ENCODE peak calls at places on chromosomes 6 and 20, in seven cellular contexts. U is activated CD4-positive, alpha-beta T cell treated with anti-CD3 and anti-CD28 coated beads, Interleukin-2, amount 50 U/mL, for 1 hour; H is NCI-H510A treated with DMSO at 0.1 percent for 48 hours; F is ACHN; G is cardiac fibroblast; N is NCI-H1694 treated with DMSO at 0.1 percent for 48 hours; W is pancreas. O is an unnamed sample.
A peak's percentile ranks its signal among the peaks of the same experiment; 100 is the strongest.

GRCh38 chr6:156021746-156022396 is 566.2 kb upstream of the NOX3 start:
- DNase-seq in U (no peak), G (peak; percentile 26), H (no peak), W (no peak), N (no peak), F (no peak), O (no peak)

GRCh38 chr6:85493389-85493788 is 43.5 kb downstream of the NT5E start:
- DNase-seq in H (no peak), F (no peak), G (no peak), U (no peak), N (no peak), W (no peak), O (no peak)

GRCh38 chr6:88008411-88008810 is 39.2 kb upstream of the SPACA1 start:
- DNase-seq in F (peak; percentile 54), U (no peak), G (peak; percentile 13), H (no peak), W (no peak), N (no peak), O (no peak)

GRCh38 chr20:41248371-41249024 is 69.0 kb downstream of the ZHX3 start:
- DNase-seq in H (no peak), N (no peak), U (no peak), W (no peak), F (peak; percentile 19), G (peak; percentile 95), O (no peak)

GRCh38 chr20:46583411-46584214 is 33.2 kb upstream of the OCSTAMP start:
- DNase-seq in G (no peak), U (no peak), F (no peak), H (no peak), N (no peak), W (no peak), O (no peak)

GRCh38 chr20:39081255-39081654 is 119.1 kb downstream of the DHX35 start:
- DNase-seq in H (peak; percentile 75), N (peak; percentile 35), W (peak; percentile 80), U (peak; percentile 81), F (peak; percentile 72), G (peak; percentile 83), O (peak; percentile 81)

GRCh38 chr20:6651016-6651415 is 116.5 kb upstream of the BMP2 start:
- DNase-seq in H (no peak), F (peak; percentile 17), W (no peak), N (no peak), U (no peak), G (peak; percentile 84), O (no peak)

GRCh38 chr6:126955621-126956020 is 162.8 kb upstream of the RSPO3 start:
- DNase-seq in N (no peak), F (no peak), U (no peak), W (no peak), H (peak; percentile 23), G (no peak), O (no peak)

GRCh38 chr6:34241351-34242215 is 4.9 kb downstream of the HMGA1 start:
- DNase-seq in U (no peak), H (no peak), N (no peak), F (no peak), W (no peak), G (no peak), O (no peak)

GRCh38 chr6:133093957-133094356 is 147.2 kb upstream of the EYA4 start:
- DNase-seq in N (no peak), G (no peak), U (no peak), W (no peak), H (no peak), F (no peak), O (no peak)

GRCh38 chr6:147936703-147937102 is 405.9 kb upstream of the SASH1 start:
- DNase-seq in N (no peak), F (no peak), H (no peak), G (no peak), U (no peak), W (no peak), O (no peak)

GRCh38 chr6:93163146-93163545 is 256.2 kb downstream of the EPHA7 start:
- DNase-seq in N (no peak), H (no peak), F (no peak), W (no peak), G (no peak), U (no peak), O (no peak)

GRCh38 chr6:163663575-163663974 is 249.1 kb downstream of the QKI start:
- DNase-seq in F (no peak), H (no peak), N (no peak), G (no peak), W (no peak), U (no peak), O (no peak)

GRCh38 chr6:12585497-12585958 is 131.0 kb upstream of the PHACTR1 start:
- DNase-seq in H (no peak), U (no peak), F (no peak), W (peak; percentile 30), N (no peak), G (peak; percentile 72), O (no peak)

GRCh38 chr6:35406666-35407065 is 45.5 kb upstream of the FANCE start:
- DNase-seq in U (no peak), N (no peak), G (no peak), F (no peak), W (no peak), H (no peak), O (no peak)

GRCh38 chr6:86723729-86724128 is 213.6 kb upstream of the HTR1E start:
- DNase-seq in U (no peak), W (no peak), H (no peak), N (no peak), G (peak; percentile 9), F (no peak), O (no peak)

GRCh38 chr20:60486345-60486744 is 528.1 kb downstream of the CDH26 start:
- DNase-seq in F (no peak), N (no peak), W (no peak), H (no peak), G (no peak), U (no peak), O (no peak)